ENCODE peak calls at places on chromosome 7, in five cellular contexts. One of them, this sample, is unnamed. For H3K9me3, the result is how much of the 10 kb centered on the place peaks cover.

GRCh38 chr7:30906014-30906413 is 5.6 kb upstream of the AQP1 start:
- DNase-seq in CD4-positive, alpha-beta memory T cell: no peak
- DNase-seq in SJSA1: no peak
- DNase-seq in HCT116: no peak
- DNase-seq in heart left ventricle: no peak
- DNase-seq in this sample: no peak

GRCh38 chr7:113087278-113087998 is 811 bp upstream of the GPR85 start:
- DNase-seq in HCT116: no peak
- DNase-seq in SJSA1: peak
- DNase-seq in CD4-positive, alpha-beta memory T cell: no peak
- DNase-seq in heart left ventricle: no peak
- DNase-seq in this sample: no peak

GRCh38 chr7:43211276-43211675 is 98.8 kb downstream of the HECW1 start:
- DNase-seq in HCT116: no peak
- DNase-seq in SJSA1: no peak
- DNase-seq in heart left ventricle: no peak
- DNase-seq in CD4-positive, alpha-beta memory T cell: no peak
- DNase-seq in this sample: no peak

GRCh38 chr7:876972-877311 is 588 bp downstream of the GET4 start:
- DNase-seq in HCT116: no peak
- DNase-seq in heart left ventricle: no peak
- DNase-seq in CD4-positive, alpha-beta memory T cell: peak
- DNase-seq in SJSA1: no peak
- DNase-seq in this sample: no peak

GRCh38 chr7:77413128-77413527 is 3.0 kb downstream of the GSAP start:
- DNase-seq in SJSA1: no peak
- DNase-seq in HCT116: no peak
- DNase-seq in CD4-positive, alpha-beta memory T cell: no peak
- DNase-seq in heart left ventricle: no peak
- DNase-seq in this sample: no peak

GRCh38 chr7:49260501-49260900 is 336.2 kb downstream of the CDC14C start:
- DNase-seq in CD4-positive, alpha-beta memory T cell: no peak
- DNase-seq in HCT116: no peak
- DNase-seq in SJSA1: no peak
- DNase-seq in heart left ventricle: no peak
- DNase-seq in this sample: no peak

GRCh38 chr7:139827042-139827441 is 2.0 kb upstream of the TBXAS1 start:
- DNase-seq in CD4-positive, alpha-beta memory T cell: no peak
- DNase-seq in HCT116: peak
- DNase-seq in SJSA1: no peak
- DNase-seq in heart left ventricle: no peak
- DNase-seq in this sample: no peak

GRCh38 chr7:27647052-27647451 is 15.6 kb downstream of the HIBADH start:
- DNase-seq in heart left ventricle: no peak
- DNase-seq in SJSA1: peak
- DNase-seq in HCT116: peak
- DNase-seq in CD4-positive, alpha-beta memory T cell: no peak
- DNase-seq in this sample: no peak

GRCh38 chr7:137996386-137996851 is 5.5 kb downstream of the CREB3L2 start:
- DNase-seq in heart left ventricle: peak
- DNase-seq in HCT116: no peak
- DNase-seq in SJSA1: no peak
- DNase-seq in CD4-positive, alpha-beta memory T cell: peak
- DNase-seq in this sample: peak

GRCh38 chr7:129853661-129854268 is 99.0 kb downstream of the UBE2H start:
- DNase-seq in SJSA1: no peak
- DNase-seq in CD4-positive, alpha-beta memory T cell: no peak
- DNase-seq in heart left ventricle: no peak
- DNase-seq in HCT116: peak
- DNase-seq in this sample: no peak

GRCh38 chr7:71752171-71752935 is 620.4 kb downstream of the GALNT17 start:
- DNase-seq in SJSA1: no peak
- DNase-seq in heart left ventricle: no peak
- DNase-seq in CD4-positive, alpha-beta memory T cell: no peak
- DNase-seq in HCT116: no peak
- DNase-seq in this sample: peak

GRCh38 chr7:66557214-66558200 is 71.2 kb upstream of the KCTD7 start:
- DNase-seq in CD4-positive, alpha-beta memory T cell: peak
- DNase-seq in SJSA1: peak
- DNase-seq in heart left ventricle: peak
- DNase-seq in HCT116: no peak
- DNase-seq in this sample: peak

GRCh38 chr7:92464515-92464914 is 13.2 kb downstream of the ERVW-1 start:
- DNase-seq in heart left ventricle: no peak
- DNase-seq in CD4-positive, alpha-beta memory T cell: no peak
- DNase-seq in SJSA1: no peak
- DNase-seq in HCT116: no peak
- DNase-seq in this sample: no peak

GRCh38 chr7:33916357-33917081 is 11.2 kb downstream of the BMPER start:
- DNase-seq in HCT116: no peak
- DNase-seq in heart left ventricle: no peak
- DNase-seq in CD4-positive, alpha-beta memory T cell: no peak
- DNase-seq in SJSA1: no peak
- DNase-seq in this sample: no peak

GRCh38 chr7:64907641-64908326 is 4.7 kb downstream of the ZNF273 start:
- DNase-seq in SJSA1: no peak
- DNase-seq in heart left ventricle: no peak
- DNase-seq in HCT116: no peak
- DNase-seq in CD4-positive, alpha-beta memory T cell: no peak
- DNase-seq in this sample: no peak

GRCh38 chr7:94043299-94043698 is 39.1 kb upstream of the BET1 start:
- DNase-seq in heart left ventricle: no peak
- DNase-seq in SJSA1: no peak
- DNase-seq in HCT116: no peak
- DNase-seq in CD4-positive, alpha-beta memory T cell: no peak
- DNase-seq in this sample: no peak

GRCh38 chr7:44935583-44935982 is 43.2 kb downstream of the MYO1G start:
- DNase-seq in heart left ventricle: no peak
- DNase-seq in CD4-positive, alpha-beta memory T cell: no peak
- DNase-seq in HCT116: no peak
- DNase-seq in SJSA1: no peak
- DNase-seq in this sample: no peak

GRCh38 chr7:3461923-3462322 is 160.9 kb downstream of the SDK1 start:
- DNase-seq in HCT116: no peak
- DNase-seq in SJSA1: no peak
- DNase-seq in CD4-positive, alpha-beta memory T cell: peak
- DNase-seq in heart left ventricle: no peak
- DNase-seq in this sample: no peak

GRCh38 chr7:104040666-104041065 is 51.2 kb upstream of the RELN start:
- DNase-seq in CD4-positive, alpha-beta memory T cell: no peak
- DNase-seq in heart left ventricle: no peak
- DNase-seq in HCT116: no peak
- DNase-seq in SJSA1: no peak
- DNase-seq in this sample: no peak

GRCh38 chr7:36961097-36961496 is 236.8 kb upstream of the AOAH start:
- DNase-seq in CD4-positive, alpha-beta memory T cell: no peak
- DNase-seq in HCT116: no peak
- DNase-seq in heart left ventricle: no peak
- DNase-seq in SJSA1: no peak
- DNase-seq in this sample: no peak

GRCh38 chr7:29447828-29448227 is 115.8 kb upstream of the PRR15 start:
- DNase-seq in heart left ventricle: no peak
- DNase-seq in SJSA1: no peak
- DNase-seq in HCT116: no peak
- DNase-seq in CD4-positive, alpha-beta memory T cell: no peak
- DNase-seq in this sample: no peak

GRCh38 chr7:14377646-14378266 is 388.3 kb upstream of the ETV1 start:
- DNase-seq in HCT116: no peak
- DNase-seq in SJSA1: no peak
- DNase-seq in heart left ventricle: no peak
- DNase-seq in CD4-positive, alpha-beta memory T cell: no peak
- DNase-seq in this sample: no peak

GRCh38 chr7:30598121-30598876 is 3.6 kb downstream of the GARS1 start:
- DNase-seq in heart left ventricle: no peak
- DNase-seq in SJSA1: no peak
- DNase-seq in CD4-positive, alpha-beta memory T cell: no peak
- DNase-seq in HCT116: no peak
- DNase-seq in this sample: no peak

GRCh38 chr7:109479388-109479787 is 909.7 kb downstream of the DNAJB9 start:
- DNase-seq in heart left ventricle: no peak
- DNase-seq in CD4-positive, alpha-beta memory T cell: no peak
- DNase-seq in HCT116: no peak
- DNase-seq in SJSA1: no peak
- DNase-seq in this sample: no peak

GRCh38 chr7:126715076-126715475 is 537.7 kb downstream of the GRM8 start:
- DNase-seq in SJSA1: no peak
- DNase-seq in HCT116: no peak
- DNase-seq in CD4-positive, alpha-beta memory T cell: no peak
- DNase-seq in heart left ventricle: no peak
- DNase-seq in this sample: no peak

GRCh38 chr7:140625908-140626868 is 14.4 kb downstream of the DENND2A start:
- DNase-seq in HCT116: no peak
- DNase-seq in SJSA1: peak
- DNase-seq in heart left ventricle: peak
- DNase-seq in CD4-positive, alpha-beta memory T cell: no peak
- DNase-seq in this sample: peak

GRCh38 chr7:16841681-16842080 is 36.9 kb upstream of the AGR2 start:
- DNase-seq in CD4-positive, alpha-beta memory T cell: no peak
- DNase-seq in SJSA1: no peak
- DNase-seq in heart left ventricle: no peak
- DNase-seq in HCT116: no peak
- DNase-seq in this sample: no peak

GRCh38 chr7:101244385-101245146 is at the start of gene FIS1:
- DNase-seq in SJSA1: peak
- DNase-seq in heart left ventricle: peak
- DNase-seq in HCT116: peak
- DNase-seq in CD4-positive, alpha-beta memory T cell: peak
- DNase-seq in this sample: peak

GRCh38 chr7:131249003-131249402 is 78.7 kb upstream of the MKLN1 start:
- DNase-seq in SJSA1: peak
- DNase-seq in CD4-positive, alpha-beta memory T cell: no peak
- DNase-seq in heart left ventricle: peak
- DNase-seq in HCT116: no peak
- DNase-seq in this sample: peak

GRCh38 chr7:66239467-66239856 is 34.3 kb downstream of the TPST1 start:
- DNase-seq in SJSA1: no peak
- DNase-seq in CD4-positive, alpha-beta memory T cell: no peak
- DNase-seq in HCT116: no peak
- DNase-seq in heart left ventricle: no peak
- DNase-seq in this sample: no peak

GRCh38 chr7:24249266-24249665 is 34.7 kb upstream of the NPY start:
- DNase-seq in SJSA1: no peak
- DNase-seq in CD4-positive, alpha-beta memory T cell: no peak
- DNase-seq in heart left ventricle: no peak
- DNase-seq in HCT116: no peak
- DNase-seq in this sample: no peak
- H3K9me3 ChIP-seq in SJSA1: under half
- H3K9me3 ChIP-seq in CD4-positive, alpha-beta memory T cell: under half
- H3K9me3 ChIP-seq in heart left ventricle: under half
- H3K9me3 ChIP-seq in HCT116: under half
- H3K9me3 ChIP-seq in this sample: under half

DNA sequence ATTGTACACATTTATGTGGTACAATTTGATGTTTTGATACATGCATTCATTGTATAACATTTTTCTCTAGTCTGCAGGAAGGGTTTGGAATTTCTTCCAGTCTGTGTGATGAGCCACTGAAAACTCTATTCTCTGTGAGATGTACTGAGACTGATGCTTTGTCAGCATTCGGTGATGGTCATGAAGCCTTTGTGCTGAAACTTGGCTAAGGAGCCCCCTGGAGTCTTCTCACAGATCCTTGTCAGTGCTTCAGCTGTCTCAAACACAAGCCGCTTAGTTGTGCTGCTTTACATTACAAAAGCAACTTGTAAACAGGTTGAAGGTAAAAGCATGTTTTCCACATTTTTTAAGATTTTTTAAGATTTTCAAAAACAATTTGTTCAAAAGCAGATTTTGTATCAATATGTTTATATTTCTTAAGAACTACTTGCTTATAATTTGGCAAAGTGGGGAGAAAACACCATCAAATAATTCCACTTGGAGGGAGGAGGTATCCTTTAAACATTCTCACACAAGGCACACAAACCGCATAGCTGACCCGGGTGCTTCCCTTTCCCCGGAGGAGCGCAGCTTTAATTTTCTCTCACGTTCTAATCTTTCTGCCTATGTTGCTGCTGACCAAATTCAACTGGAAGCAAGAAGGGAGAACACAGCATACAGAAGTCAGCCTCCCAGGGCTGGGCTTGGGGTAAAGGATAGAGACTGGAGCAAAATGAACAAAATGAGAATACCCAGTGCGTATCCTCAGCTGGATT is 249.8 kb upstream of the VSTM2A start:
- DNase-seq in SJSA1: no peak
- DNase-seq in HCT116: no peak
- DNase-seq in CD4-positive, alpha-beta memory T cell: no peak
- DNase-seq in heart left ventricle: no peak
- DNase-seq in this sample: no peak
- H3K9me3 ChIP-seq in SJSA1: under half
- H3K9me3 ChIP-seq in HCT116: under half
- H3K9me3 ChIP-seq in CD4-positive, alpha-beta memory T cell: under half
- H3K9me3 ChIP-seq in heart left ventricle: under half
- H3K9me3 ChIP-seq in this sample: under half

DNA sequence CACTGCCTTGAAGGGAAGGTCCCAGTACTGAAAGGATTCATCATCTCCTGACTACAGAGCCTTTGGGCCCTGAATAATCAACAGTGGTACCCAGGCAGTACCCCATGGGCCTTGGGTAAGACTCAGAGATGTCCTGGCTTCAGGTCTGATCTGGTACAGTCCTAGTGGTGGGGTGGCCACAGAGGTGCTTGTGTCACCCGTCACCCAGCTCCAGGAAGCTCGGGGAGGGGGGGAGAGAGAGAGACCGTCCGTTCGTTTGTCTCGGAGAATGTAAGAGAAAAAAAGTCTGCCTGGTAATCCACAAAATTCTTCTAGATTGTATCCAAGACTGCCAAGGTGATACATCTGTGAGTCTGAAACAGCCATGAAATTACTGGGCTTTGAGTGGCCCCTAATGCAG is 381.3 kb downstream of the PTPRN2 start:
- DNase-seq in heart left ventricle: no peak
- DNase-seq in CD4-positive, alpha-beta memory T cell: no peak
- DNase-seq in SJSA1: no peak
- DNase-seq in HCT116: no peak
- DNase-seq in this sample: no peak
- H3K9me3 ChIP-seq in heart left ventricle: under half
- H3K9me3 ChIP-seq in CD4-positive, alpha-beta memory T cell: under half
- H3K9me3 ChIP-seq in SJSA1: under half
- H3K9me3 ChIP-seq in HCT116: under half
- H3K9me3 ChIP-seq in this sample: under half

DNA sequence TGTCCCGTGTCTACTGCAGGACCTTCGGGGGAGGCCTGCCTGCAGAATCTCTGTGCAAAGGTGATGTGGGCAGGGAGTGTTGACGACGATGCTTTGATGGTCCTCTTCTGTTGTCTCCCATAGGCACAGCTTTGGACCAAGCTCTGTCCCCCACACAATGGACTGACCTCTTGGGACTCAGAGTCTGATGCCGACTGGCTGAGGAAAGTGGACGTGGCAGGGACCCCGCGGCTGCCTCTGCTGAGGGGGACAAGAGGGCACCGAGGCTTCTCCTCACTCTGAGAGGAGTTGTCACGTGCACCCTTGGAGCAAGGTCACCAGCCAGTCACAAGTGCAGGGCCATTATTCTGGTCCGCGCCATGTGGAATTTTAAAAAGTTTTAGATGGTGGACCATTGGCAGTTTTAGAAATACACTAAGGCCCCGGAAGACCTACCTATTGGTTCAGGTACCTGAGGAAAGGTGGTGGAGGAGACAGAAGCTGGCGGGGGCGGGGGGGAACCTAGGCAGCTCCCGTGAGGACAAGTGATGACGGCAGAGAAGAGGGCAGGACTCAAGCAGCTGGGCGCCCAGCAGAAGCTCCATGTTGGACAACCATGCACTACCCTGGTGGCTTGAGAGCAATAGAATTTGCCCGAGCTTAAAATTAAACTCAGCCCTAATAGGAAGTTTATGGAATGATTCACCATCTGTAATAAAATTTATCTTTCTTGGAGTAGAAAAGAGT is 331.4 kb downstream of the PTPRN2 start:
- DNase-seq in CD4-positive, alpha-beta memory T cell: no peak
- DNase-seq in HCT116: no peak
- DNase-seq in heart left ventricle: no peak
- DNase-seq in SJSA1: peak
- DNase-seq in this sample: no peak
- H3K9me3 ChIP-seq in CD4-positive, alpha-beta memory T cell: under half
- H3K9me3 ChIP-seq in HCT116: under half
- H3K9me3 ChIP-seq in heart left ventricle: under half
- H3K9me3 ChIP-seq in SJSA1: under half
- H3K9me3 ChIP-seq in this sample: under half